ENCODE peak calls at places on chromosome 15, in six cellular contexts. One of them, this sample, is unnamed.

GRCh38 chr15:88467935-88468528 is 524 bp downstream of the MRPS11 start:
- DNase-seq in H1: peak
- DNase-seq in GM23338: peak
- DNase-seq in GM12878: no peak
- DNase-seq in K562: peak
- DNase-seq in HepG2: no peak
- DNase-seq in this sample: no peak

GRCh38 chr15:22265056-22265945 is 185.0 kb downstream of the OR4M2 start:
- DNase-seq in H1: no peak
- DNase-seq in GM23338: no peak
- DNase-seq in GM12878: no peak
- DNase-seq in K562: no peak
- DNase-seq in HepG2: no peak
- DNase-seq in this sample: no peak

GRCh38 chr15:36808401-36809160 is 229.2 kb downstream of the CDIN1 start:
- DNase-seq in H1: no peak
- DNase-seq in GM23338: no peak
- DNase-seq in GM12878: no peak
- DNase-seq in K562: no peak
- DNase-seq in HepG2: peak
- DNase-seq in this sample: no peak

GRCh38 chr15:38374024-38374423 is 79.9 kb upstream of the FAM98B start:
- DNase-seq in H1: no peak
- DNase-seq in GM23338: no peak
- DNase-seq in GM12878: no peak
- DNase-seq in K562: no peak
- DNase-seq in HepG2: no peak
- DNase-seq in this sample: no peak

GRCh38 chr15:59274126-59274970 is 67.7 kb downstream of the LDHAL6B start:
- DNase-seq in H1: no peak
- DNase-seq in GM23338: no peak
- DNase-seq in GM12878: no peak
- DNase-seq in K562: no peak
- DNase-seq in HepG2: no peak
- DNase-seq in this sample: no peak

GRCh38 chr15:60399931-60400330 is 2.1 kb upstream of the ANXA2 start:
- DNase-seq in H1: no peak
- DNase-seq in GM23338: no peak
- DNase-seq in GM12878: no peak
- DNase-seq in K562: no peak
- DNase-seq in HepG2: no peak
- DNase-seq in this sample: no peak

GRCh38 chr15:70100495-70101331 is 3.0 kb upstream of the TLE3 start:
- DNase-seq in H1: no peak
- DNase-seq in GM23338: peak
- DNase-seq in GM12878: no peak
- DNase-seq in K562: peak
- DNase-seq in HepG2: peak
- DNase-seq in this sample: no peak

GRCh38 chr15:79310612-79310984 is 314 bp upstream of the TMED3 start:
- DNase-seq in H1: no peak
- DNase-seq in GM23338: peak
- DNase-seq in GM12878: no peak
- DNase-seq in K562: peak
- DNase-seq in HepG2: peak
- DNase-seq in this sample: no peak

GRCh38 chr15:32818758-32819405 is 101.1 kb downstream of the GREM1 start:
- DNase-seq in H1: no peak
- DNase-seq in GM23338: no peak
- DNase-seq in GM12878: no peak
- DNase-seq in K562: no peak
- DNase-seq in HepG2: no peak
- DNase-seq in this sample: peak

GRCh38 chr15:95259513-95259912 is 1028.2 kb downstream of the MCTP2 start:
- DNase-seq in H1: peak
- DNase-seq in GM23338: peak
- DNase-seq in GM12878: peak
- DNase-seq in K562: peak
- DNase-seq in HepG2: peak
- DNase-seq in this sample: peak

GRCh38 chr15:40845511-40846284 is 1.9 kb downstream of the SPINT1 start:
- DNase-seq in H1: no peak
- DNase-seq in GM23338: peak
- DNase-seq in GM12878: no peak
- DNase-seq in K562: peak
- DNase-seq in HepG2: peak
- DNase-seq in this sample: no peak

GRCh38 chr15:100690032-100690785 is 87.8 kb downstream of the ASB7 start:
- DNase-seq in H1: no peak
- DNase-seq in GM23338: no peak
- DNase-seq in GM12878: no peak
- DNase-seq in K562: no peak
- DNase-seq in HepG2: no peak
- DNase-seq in this sample: no peak

GRCh38 chr15:39682366-39682765 is 100.3 kb downstream of the FSIP1 start:
- DNase-seq in H1: no peak
- DNase-seq in GM23338: no peak
- DNase-seq in GM12878: no peak
- DNase-seq in K562: no peak
- DNase-seq in HepG2: no peak
- DNase-seq in this sample: no peak

GRCh38 chr15:63909819-63910437 is 76.2 kb upstream of the HERC1 start:
- DNase-seq in H1: no peak
- DNase-seq in GM23338: no peak
- DNase-seq in GM12878: no peak
- DNase-seq in K562: no peak
- DNase-seq in HepG2: no peak
- DNase-seq in this sample: no peak

GRCh38 chr15:100520132-100520921 is 8.4 kb downstream of the CERS3 start:
- DNase-seq in H1: no peak
- DNase-seq in GM23338: no peak
- DNase-seq in GM12878: no peak
- DNase-seq in K562: no peak
- DNase-seq in HepG2: no peak
- DNase-seq in this sample: no peak

GRCh38 chr15:62740141-62741004 is 302.2 kb upstream of the TPM1 start:
- DNase-seq in H1: no peak
- DNase-seq in GM23338: no peak
- DNase-seq in GM12878: no peak
- DNase-seq in K562: no peak
- DNase-seq in HepG2: no peak
- DNase-seq in this sample: no peak

GRCh38 chr15:68821898-68822380 is 1.2 kb upstream of the ANP32A start:
- DNase-seq in H1: no peak
- DNase-seq in GM23338: peak
- DNase-seq in GM12878: no peak
- DNase-seq in K562: peak
- DNase-seq in HepG2: peak
- DNase-seq in this sample: no peak
- TF ChIP-seq POLR2AphosphoS5 in H1: no peak
- TF ChIP-seq POLR2AphosphoS5 in GM23338: no peak
- TF ChIP-seq POLR2AphosphoS5 in GM12878: no peak
- TF ChIP-seq POLR2AphosphoS5 in K562: no peak
- TF ChIP-seq POLR2AphosphoS5 in HepG2: no peak
- TF ChIP-seq POLR2AphosphoS5 in this sample: no peak

GRCh38 chr15:43776101-43776717 is 557 bp downstream of the ELL3 start:
- DNase-seq in H1: peak
- DNase-seq in GM23338: peak
- DNase-seq in GM12878: peak
- DNase-seq in K562: peak
- DNase-seq in HepG2: no peak
- DNase-seq in this sample: no peak
- H3K4me3 ChIP-seq in H1: peak
- H3K4me3 ChIP-seq in GM23338: peak
- H3K4me3 ChIP-seq in GM12878: peak
- H3K4me3 ChIP-seq in K562: peak
- H3K4me3 ChIP-seq in HepG2: peak
- H3K4me3 ChIP-seq in this sample: peak

GRCh38 chr15:96416218-96416933 is 85.9 kb downstream of the NR2F2 start:
- DNase-seq in H1: peak
- DNase-seq in GM23338: peak
- DNase-seq in GM12878: no peak
- DNase-seq in K562: no peak
- DNase-seq in HepG2: no peak
- DNase-seq in this sample: no peak
- TF ChIP-seq EZH2 in H1: peak
- TF ChIP-seq EZH2 in GM23338: peak
- TF ChIP-seq EZH2 in GM12878: no peak
- TF ChIP-seq EZH2 in K562: no peak
- TF ChIP-seq EZH2 in HepG2: no peak
- TF ChIP-seq EZH2 in this sample: peak

DNA sequence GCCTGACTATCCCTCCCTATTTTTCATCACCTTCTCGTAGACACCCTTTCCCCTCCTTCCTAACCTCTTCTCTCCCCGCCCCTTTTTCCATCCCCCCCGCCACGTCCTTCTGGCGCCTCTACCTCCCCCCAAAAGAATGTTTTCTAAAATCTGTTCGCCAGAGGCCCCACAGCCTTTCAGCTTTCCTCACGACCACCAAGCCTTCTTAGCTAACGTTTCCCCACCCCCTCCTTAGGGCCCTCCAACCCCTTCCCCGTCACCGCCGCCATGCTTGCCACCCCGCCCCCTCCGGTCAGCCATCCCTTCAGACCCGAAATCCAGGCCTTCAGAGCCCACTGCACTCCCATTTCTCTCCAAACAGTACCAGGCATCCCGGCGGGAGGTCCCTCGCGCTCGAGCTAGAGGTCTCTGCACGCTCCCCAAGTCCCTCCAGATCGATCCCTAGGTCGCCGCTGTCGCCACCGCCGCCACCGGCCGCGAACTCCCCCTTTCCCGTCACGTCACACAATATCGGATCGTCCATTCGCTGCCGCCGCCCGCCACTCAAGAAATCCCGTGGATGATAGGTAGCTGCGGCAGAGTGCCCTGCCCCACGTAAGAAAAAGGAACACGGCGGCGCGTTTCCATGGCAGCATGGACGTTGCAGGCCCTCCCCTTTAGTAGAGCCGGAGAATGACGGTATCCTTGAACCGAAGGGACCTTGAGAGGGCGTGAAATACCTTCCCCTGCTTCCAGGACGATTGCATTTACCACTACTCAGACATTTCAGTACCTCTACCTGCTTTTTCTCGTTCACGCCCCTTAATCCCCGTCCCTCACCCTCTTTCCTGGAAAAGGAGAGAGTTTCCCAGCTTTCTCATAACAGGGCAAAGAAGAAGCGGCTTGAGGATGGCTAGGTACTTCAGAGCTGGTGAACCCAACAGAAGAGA is at the start of gene TP53BP1:
- DNase-seq in H1: peak
- DNase-seq in GM23338: peak
- DNase-seq in GM12878: peak
- DNase-seq in K562: peak
- DNase-seq in HepG2: peak
- DNase-seq in this sample: peak
- TF ChIP-seq POLR2AphosphoS5 in H1: peak
- TF ChIP-seq POLR2AphosphoS5 in GM23338: peak
- TF ChIP-seq POLR2AphosphoS5 in GM12878: no peak
- TF ChIP-seq POLR2AphosphoS5 in K562: no peak
- TF ChIP-seq POLR2AphosphoS5 in HepG2: peak
- TF ChIP-seq POLR2AphosphoS5 in this sample: peak

GRCh38 chr15:98943609-98944111 is 63.9 kb downstream of the PGPEP1L start:
- DNase-seq in H1: no peak
- DNase-seq in GM23338: no peak
- DNase-seq in GM12878: no peak
- DNase-seq in K562: no peak
- DNase-seq in HepG2: no peak
- DNase-seq in this sample: no peak
- H3K4me3 ChIP-seq in H1: no peak
- H3K4me3 ChIP-seq in GM23338: no peak
- H3K4me3 ChIP-seq in GM12878: no peak
- H3K4me3 ChIP-seq in K562: no peak
- H3K4me3 ChIP-seq in HepG2: no peak
- H3K4me3 ChIP-seq in this sample: no peak

GRCh38 chr15:76346666-76347506 is 10.3 kb downstream of the ISL2 start:
- DNase-seq in H1: peak
- DNase-seq in GM23338: peak
- DNase-seq in GM12878: no peak
- DNase-seq in K562: no peak
- DNase-seq in HepG2: no peak
- DNase-seq in this sample: no peak
- TF ChIP-seq EZH2 in H1: peak
- TF ChIP-seq EZH2 in GM23338: peak
- TF ChIP-seq EZH2 in GM12878: no peak
- TF ChIP-seq EZH2 in K562: no peak
- TF ChIP-seq EZH2 in HepG2: no peak
- TF ChIP-seq EZH2 in this sample: no peak

DNA sequence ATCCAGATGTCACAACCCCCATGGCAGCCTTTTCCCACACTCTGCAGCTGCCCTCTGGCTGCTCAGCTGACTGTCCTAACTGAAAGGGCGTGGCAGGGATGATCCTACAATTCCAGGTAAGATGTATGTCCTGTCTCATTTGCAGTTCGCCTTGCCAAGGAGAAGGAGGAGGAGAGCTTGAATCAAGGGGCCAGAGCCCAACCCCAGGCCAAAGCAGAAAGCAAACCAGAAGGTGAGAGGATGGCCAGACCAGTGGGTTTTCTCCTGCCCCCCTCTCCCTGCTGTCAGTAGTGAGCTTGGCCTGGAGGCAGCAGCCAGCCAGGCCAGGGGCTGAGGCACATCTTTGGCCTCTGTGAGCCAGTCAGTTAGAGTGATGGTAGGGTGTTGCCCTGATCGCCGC is 22.5 kb downstream of the SLC24A1 start:
- DNase-seq in H1: no peak
- DNase-seq in GM23338: no peak
- DNase-seq in GM12878: no peak
- DNase-seq in K562: no peak
- DNase-seq in HepG2: no peak
- DNase-seq in this sample: no peak
- TF ChIP-seq POLR2AphosphoS5 in H1: no peak
- TF ChIP-seq POLR2AphosphoS5 in GM23338: no peak
- TF ChIP-seq POLR2AphosphoS5 in GM12878: peak
- TF ChIP-seq POLR2AphosphoS5 in K562: no peak
- TF ChIP-seq POLR2AphosphoS5 in HepG2: no peak
- TF ChIP-seq POLR2AphosphoS5 in this sample: no peak

This sample was measured in SK-N-MC.